ENCODE peak calls at places on chromosome 3, in five cellular contexts. Z is HCT116, Q is heart left ventricle, O is HepG2, I is IMR-90. S is an unnamed sample.

GRCh38 chr3:172034786-172035685 is 4.3 kb upstream of the FNDC3B start:
- DNase-seq in Z (peak; percentile 37), Q (no peak), O (no peak), I (peak; percentile 33), S (peak; percentile 30)

GRCh38 chr3:124246949-124247348 is 255.0 kb upstream of the ROPN1 start:
- DNase-seq in Z (peak; percentile 12), Q (no peak), O (peak; percentile 43), I (peak; percentile 25), S (no peak)

GRCh38 chr3:40086890-40087884 is 222.3 kb upstream of the EIF1B start:
- DNase-seq in Z (no peak), Q (no peak), O (peak; percentile 92), I (no peak), S (no peak)

GRCh38 chr3:20668411-20668810 is 482.4 kb upstream of the SGO1 start:
- DNase-seq in Z (no peak), Q (peak; percentile 15), O (peak; percentile 2), I (no peak), S (no peak)

GRCh38 chr3:157077565-157077991 is 82.4 kb downstream of the CCNL1 start:
- DNase-seq in Z (no peak), Q (no peak), O (peak; percentile 23), I (peak; percentile 46), S (no peak)

GRCh38 chr3:15332405-15333098 is at the start of gene SH3BP5:
- DNase-seq in Z (peak; percentile 26), Q (peak; percentile 83), O (no peak), I (peak; percentile 47), S (peak; percentile 59)

GRCh38 chr3:120802916-120803315 is 60.4 kb downstream of the GTF2E1 start:
- DNase-seq in Z (no peak), Q (no peak), O (no peak), I (no peak), S (no peak)

GRCh38 chr3:53147161-53147902 is 13.7 kb upstream of the PRKCD start:
- DNase-seq in Z (no peak), Q (no peak), O (no peak), I (peak; percentile 28), S (no peak)

GRCh38 chr3:65052101-65052500 is 364.3 kb upstream of the ADAMTS9 start:
- DNase-seq in Z (no peak), Q (no peak), O (no peak), I (no peak), S (no peak)

GRCh38 chr3:134810052-134810435 is 15.0 kb downstream of the EPHB1 start:
- DNase-seq in Z (no peak), Q (no peak), O (no peak), I (no peak), S (no peak)

GRCh38 chr3:50323092-50323600 is 601 bp upstream of the HYAL2 start:
- DNase-seq in Z (no peak), Q (peak; percentile 57), O (no peak), I (no peak), S (no peak)

GRCh38 chr3:50321844-50322385 is 630 bp downstream of the HYAL2 start:
- DNase-seq in Z (no peak), Q (peak; percentile 80), O (peak; percentile 90), I (no peak), S (no peak)

GRCh38 chr3:50323614-50324199 is 1.2 kb upstream of the HYAL2 start:
- DNase-seq in Z (no peak), Q (peak; percentile 82), O (no peak), I (no peak), S (no peak)

GRCh38 chr3:50321146-50321843 is 1.2 kb downstream of the HYAL2 start:
- DNase-seq in Z (peak; percentile 84), Q (peak; percentile 95), O (peak; percentile 84), I (peak; percentile 83), S (peak; percentile 90)

DNA sequence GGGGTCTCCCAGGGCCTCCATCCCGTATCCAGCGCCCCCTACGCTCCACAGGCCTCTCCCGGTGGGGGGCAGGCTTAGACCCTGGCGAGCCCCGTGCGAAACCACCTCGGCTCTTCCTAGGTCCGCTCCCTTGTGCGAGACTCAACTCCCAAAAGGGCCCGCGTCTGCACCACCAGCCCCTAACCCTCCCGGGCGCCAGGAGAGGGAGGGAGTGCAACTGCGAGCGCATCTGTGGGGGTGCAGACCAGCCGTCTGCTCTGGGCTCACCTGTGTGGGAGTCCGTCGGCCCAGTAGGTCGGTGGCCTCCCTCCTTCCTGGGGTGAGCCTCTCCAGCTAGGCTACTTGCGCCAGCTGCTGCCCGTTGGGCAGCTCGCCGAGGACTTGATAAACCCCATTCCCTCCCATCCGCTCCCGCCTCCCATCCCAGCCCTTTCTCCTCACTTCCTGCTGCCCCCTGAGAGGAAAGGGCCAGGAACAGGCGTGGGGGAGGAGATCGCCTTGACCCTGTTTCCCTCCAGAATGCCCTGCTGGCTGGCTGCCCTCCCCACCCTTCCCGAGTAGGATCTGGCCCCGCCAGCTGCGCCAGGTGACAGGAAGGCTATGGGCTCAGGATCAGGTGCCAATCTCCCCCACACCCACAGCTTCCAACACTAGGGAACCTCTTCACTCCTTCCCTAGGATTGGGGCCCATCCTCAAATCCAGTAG is at the start of gene HYAL2:
- DNase-seq in Z (no peak), Q (peak; percentile 79), O (no peak), I (no peak), S (no peak)
- TF ChIP-seq POLR2A in Z (no peak), Q (peak; percentile 46), O (no peak), I (no peak), S (no peak)

DNA sequence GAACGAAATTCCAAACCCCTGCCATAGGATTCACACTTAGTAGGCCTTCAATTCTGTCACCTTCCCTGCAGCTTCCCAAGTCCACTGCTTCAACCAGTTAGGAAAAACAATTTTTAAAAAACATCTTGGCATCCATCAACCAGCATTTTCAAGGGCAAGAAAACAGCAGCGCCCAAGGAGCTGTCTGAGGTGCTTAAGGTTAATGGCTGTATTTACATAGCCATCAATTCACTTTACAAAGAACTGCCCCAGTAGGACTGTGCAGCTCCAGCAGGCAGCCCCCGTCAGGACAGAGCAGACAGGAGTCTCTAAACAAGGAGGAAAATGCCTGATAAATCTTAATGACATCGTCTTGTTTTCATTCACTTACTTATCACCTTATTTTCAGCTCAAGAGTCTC is 13.3 kb downstream of the TAFA4 start:
- DNase-seq in Z (no peak), Q (no peak), O (no peak), I (peak; percentile 7), S (no peak)
- TF ChIP-seq POLR2A in Z (no peak), Q (no peak), O (no peak), I (no peak), S (no peak)

GRCh38 chr3:51932471-51933370 is 9.0 kb downstream of the RRP9 start:
- DNase-seq in Z (no peak), Q (no peak), O (no peak), I (no peak), S (no peak)
- TF ChIP-seq POLR2A in Z (no peak), Q (no peak), O (no peak), I (no peak), S (no peak)

DNA sequence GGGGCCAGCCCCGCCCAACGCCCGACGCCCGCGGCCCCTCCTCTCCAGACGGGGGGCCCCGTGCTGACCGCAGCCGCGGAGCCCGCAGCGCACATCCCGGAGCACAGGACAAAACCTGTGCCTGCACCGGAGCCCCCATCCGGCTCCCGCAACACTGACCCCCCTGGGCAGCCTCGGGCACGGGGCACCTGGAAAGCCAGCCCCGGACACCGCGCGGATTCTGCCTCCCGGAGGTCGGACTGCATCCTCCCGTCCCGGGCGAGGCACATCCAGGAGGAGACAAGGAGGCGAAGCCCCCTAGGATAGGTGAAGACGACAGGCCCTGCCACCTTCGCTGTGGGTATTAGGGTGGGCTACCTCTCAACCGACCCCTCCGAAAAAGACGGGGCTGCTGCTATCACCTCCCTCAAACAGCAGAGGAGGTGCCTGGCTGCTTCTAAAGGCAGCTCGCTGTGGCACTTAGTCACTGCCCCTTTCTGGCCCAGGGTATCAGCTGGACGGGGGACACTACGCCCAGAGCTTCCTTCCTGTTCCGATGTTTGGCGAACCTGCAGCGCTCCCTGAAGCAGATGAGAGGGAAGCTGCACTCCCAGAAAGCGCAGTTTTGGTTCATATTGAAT is 10.6 kb downstream of the XXYLT1 start:
- DNase-seq in Z (no peak), Q (peak; percentile 71), O (no peak), I (no peak), S (peak; percentile 40)
- TF ChIP-seq POLR2A in Z (no peak), Q (no peak), O (no peak), I (no peak), S (peak; percentile 3)

GRCh38 chr3:41198046-41198445 is 1.3 kb upstream of the CTNNB1 start:
- DNase-seq in Z (no peak), Q (no peak), O (no peak), I (no peak), S (no peak)

GRCh38 chr3:41198526-41198925 is 779 bp upstream of the CTNNB1 start:
- DNase-seq in Z (no peak), Q (peak; percentile 53), O (peak; percentile 20), I (no peak), S (peak; percentile 63)

GRCh38 chr3:41200669-41201021 is 1.3 kb downstream of the CTNNB1 start:
- DNase-seq in Z (no peak), Q (no peak), O (peak; percentile 43), I (peak; percentile 51), S (peak; percentile 57)

GRCh38 chr3:41199866-41200668 is 762 bp downstream of the CTNNB1 start:
- DNase-seq in Z (no peak), Q (peak; percentile 43), O (no peak), I (no peak), S (peak; percentile 64)

GRCh38 chr3:41198950-41199865 is at the start of gene CTNNB1:
- DNase-seq in Z (peak; percentile 83), Q (peak; percentile 95), O (peak; percentile 71), I (peak; percentile 95), S (peak; percentile 97)
- TF ChIP-seq POLR2A in Z (peak; percentile 91), Q (peak; percentile 93), O (peak; percentile 93), I (peak; percentile 99), S (peak; percentile 98)

DNA sequence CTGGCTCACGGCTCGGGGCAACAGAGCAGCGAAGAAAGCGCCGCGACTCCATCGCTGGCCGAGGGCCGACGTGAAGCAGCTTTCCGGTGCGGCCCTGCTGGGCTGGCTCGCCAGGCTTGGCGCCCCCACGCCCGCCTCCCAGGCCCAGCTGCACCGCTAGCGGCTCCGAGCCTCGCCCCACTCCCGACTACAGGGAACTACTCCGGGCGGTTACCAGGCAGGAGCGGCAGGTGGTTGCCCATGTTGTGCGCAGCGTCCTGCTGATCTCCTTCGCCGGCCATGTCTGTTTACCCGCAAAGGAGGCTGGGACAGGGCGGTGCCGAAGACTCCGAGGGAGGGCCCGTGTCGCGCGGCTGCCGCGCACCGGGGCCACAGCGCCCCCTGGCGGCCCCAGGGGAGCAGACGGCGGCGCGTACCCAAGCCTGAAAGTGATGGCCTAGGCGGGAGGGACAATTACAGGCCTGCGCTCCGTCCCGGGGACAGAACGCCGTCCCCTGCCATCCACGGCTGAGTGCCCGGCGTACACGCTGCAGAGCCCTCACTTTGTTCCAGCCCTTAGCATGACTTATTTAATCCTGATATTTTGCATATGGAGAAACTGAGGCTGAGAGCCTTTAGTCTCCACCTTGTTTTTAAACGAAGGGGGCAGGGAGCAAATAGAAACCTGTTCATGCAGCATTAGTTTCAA is at the start of gene CRBN:
- DNase-seq in Z (peak; percentile 59), Q (peak; percentile 90), O (peak; percentile 76), I (peak; percentile 76), S (peak; percentile 94)
- TF ChIP-seq POLR2A in Z (peak; percentile 66), Q (peak; percentile 61), O (peak; percentile 92), I (peak; percentile 73), S (peak; percentile 87)